ENCODE peak calls at places on chromosomes 5 and 9, in eight cellular contexts. B is tibial nerve; P is COR-L47; T is ACHN; Q is fibroblast of the conjunctiva; S is DMS153; Z is posterior cingulate gyrus; K is CD4-positive, CD25-positive, alpha-beta regulatory T cell. N is an unnamed sample.

GRCh38 chr9:89929315-89929714 is 324.5 kb downstream of the GADD45G start:
- DNase-seq in B (no peak), P (no peak), T (no peak), Q (no peak), S (no peak), Z (no peak), K (no peak), N (peak)

GRCh38 chr5:88142801-88143692 is 125.6 kb downstream of the TMEM161B start:
- DNase-seq in B (no peak), P (no peak), T (no peak), Q (no peak), S (no peak), Z (peak), K (no peak), N (no peak)

GRCh38 chr9:91132576-91133073 is 229.1 kb downstream of the AUH start:
- DNase-seq in B (no peak), P (no peak), T (no peak), Q (no peak), S (no peak), Z (no peak), K (no peak), N (no peak)

GRCh38 chr9:23563497-23563896 is 262.5 kb downstream of the ELAVL2 start:
- DNase-seq in B (no peak), P (no peak), T (no peak), Q (no peak), S (no peak), Z (no peak), K (no peak), N (no peak)

GRCh38 chr5:163913548-163913947 is 408.1 kb downstream of the MAT2B start:
- DNase-seq in B (no peak), P (no peak), T (no peak), Q (no peak), S (no peak), Z (no peak), K (no peak), N (no peak)

GRCh38 chr5:132256086-132256782 is 1.3 kb upstream of the PDLIM4 start:
- DNase-seq in B (no peak), P (no peak), T (no peak), Q (no peak), S (no peak), Z (peak), K (no peak), N (no peak)

GRCh38 chr5:112417931-112418358 is 1.1 kb downstream of the EPB41L4A start:
- DNase-seq in B (no peak), P (no peak), T (peak), Q (no peak), S (no peak), Z (peak), K (no peak), N (peak)

GRCh38 chr9:135701067-135701967 is 668 bp upstream of the KCNT1 start:
- DNase-seq in B (no peak), P (no peak), T (no peak), Q (no peak), S (no peak), Z (no peak), K (no peak), N (no peak)

GRCh38 chr9:18379073-18379811 is 94.7 kb upstream of the ADAMTSL1 start:
- DNase-seq in B (no peak), P (no peak), T (peak), Q (peak), S (no peak), Z (no peak), K (no peak), N (no peak)

GRCh38 chr9:4299006-4299795 is 667 bp downstream of the GLIS3 start:
- DNase-seq in B (peak), P (no peak), T (peak), Q (no peak), S (no peak), Z (no peak), K (no peak), N (peak)

GRCh38 chr5:101482931-101483330 is 579.8 kb upstream of the ST8SIA4 start:
- DNase-seq in B (no peak), P (no peak), T (no peak), Q (no peak), S (no peak), Z (no peak), K (no peak), N (no peak)

GRCh38 chr5:176737001-176737745 is 73.2 kb upstream of the UNC5A start:
- DNase-seq in B (no peak), P (no peak), T (no peak), Q (no peak), S (no peak), Z (no peak), K (no peak), N (peak)

GRCh38 chr5:90020575-90021535 is 388.7 kb downstream of the CETN3 start:
- DNase-seq in B (no peak), P (no peak), T (peak), Q (peak), S (peak), Z (no peak), K (no peak), N (no peak)

GRCh38 chr9:38074441-38074943 is 5.5 kb upstream of the SHB start:
- DNase-seq in B (no peak), P (no peak), T (no peak), Q (no peak), S (no peak), Z (no peak), K (no peak), N (no peak)

GRCh38 chr9:28999806-29000205 is 1426.5 kb upstream of the C9orf72 start:
- DNase-seq in B (no peak), P (no peak), T (no peak), Q (no peak), S (no peak), Z (no peak), K (no peak), N (no peak)

GRCh38 chr5:166509085-166509484 is 1782.4 kb upstream of the WWC1 start:
- DNase-seq in B (no peak), P (no peak), T (peak), Q (no peak), S (no peak), Z (no peak), K (no peak), N (no peak)

GRCh38 chr5:159533197-159533596 is 202.9 kb upstream of the IL12B start:
- DNase-seq in B (no peak), P (no peak), T (no peak), Q (peak), S (no peak), Z (no peak), K (no peak), N (no peak)

N was measured in suprapubic skin.